ENCODE peak calls at places on chromosomes 12 and 14, in five cellular contexts. One of them, this sample, is unnamed.

GRCh38 chr12:31729728-31730127 is 907 bp upstream of the AMN1 start:
- DNase-seq in thoracic aorta: no peak
- DNase-seq in mammary epithelial cell: no peak
- DNase-seq in lower lobe of right lung: no peak
- DNase-seq in H9: no peak
- DNase-seq in this sample: no peak

GRCh38 chr12:131103614-131104463 is 150.1 kb downstream of the ADGRD1 start:
- DNase-seq in H9: peak; percentile 40
- DNase-seq in lower lobe of right lung: no peak
- DNase-seq in thoracic aorta: no peak
- DNase-seq in mammary epithelial cell: no peak
- DNase-seq in this sample: no peak

GRCh38 chr12:48197967-48198618 is 5.0 kb downstream of the OR10AD1 start:
- DNase-seq in H9: peak; percentile 100
- DNase-seq in thoracic aorta: peak; percentile 97
- DNase-seq in mammary epithelial cell: peak; percentile 92
- DNase-seq in lower lobe of right lung: peak; percentile 99
- DNase-seq in this sample: peak; percentile 92

GRCh38 chr14:32361674-32362073 is 32.6 kb downstream of the AKAP6 start:
- DNase-seq in H9: no peak
- DNase-seq in thoracic aorta: no peak
- DNase-seq in lower lobe of right lung: no peak
- DNase-seq in mammary epithelial cell: no peak
- DNase-seq in this sample: no peak

GRCh38 chr12:74111688-74112360 is 425.8 kb upstream of the ATXN7L3B start:
- DNase-seq in lower lobe of right lung: no peak
- DNase-seq in mammary epithelial cell: peak; percentile 65
- DNase-seq in H9: peak; percentile 81
- DNase-seq in thoracic aorta: no peak
- DNase-seq in this sample: peak; percentile 36

GRCh38 chr14:44989497-44990440 is 27.8 kb downstream of the TOGARAM1 start:
- DNase-seq in thoracic aorta: no peak
- DNase-seq in lower lobe of right lung: no peak
- DNase-seq in mammary epithelial cell: no peak
- DNase-seq in H9: no peak
- DNase-seq in this sample: no peak

GRCh38 chr14:89277229-89277628 is 139.8 kb downstream of the FOXN3 start:
- DNase-seq in thoracic aorta: no peak
- DNase-seq in H9: no peak
- DNase-seq in lower lobe of right lung: no peak
- DNase-seq in mammary epithelial cell: no peak
- DNase-seq in this sample: no peak

GRCh38 chr12:43551971-43552559 is at the start of gene ADAMTS20:
- DNase-seq in mammary epithelial cell: peak; percentile 18
- DNase-seq in H9: peak; percentile 97
- DNase-seq in thoracic aorta: no peak
- DNase-seq in lower lobe of right lung: no peak
- DNase-seq in this sample: peak; percentile 90

GRCh38 chr14:88597038-88597437 is 34.2 kb downstream of the ZC3H14 start:
- DNase-seq in thoracic aorta: no peak
- DNase-seq in H9: no peak
- DNase-seq in mammary epithelial cell: no peak
- DNase-seq in lower lobe of right lung: no peak
- DNase-seq in this sample: no peak

GRCh38 chr12:77578471-77579262 is 252.0 kb upstream of the NAV3 start:
- DNase-seq in mammary epithelial cell: no peak
- DNase-seq in thoracic aorta: no peak
- DNase-seq in lower lobe of right lung: no peak
- DNase-seq in H9: no peak
- DNase-seq in this sample: no peak

GRCh38 chr14:89564291-89564957 is 147.4 kb upstream of the FOXN3 start:
- DNase-seq in mammary epithelial cell: no peak
- DNase-seq in H9: no peak
- DNase-seq in lower lobe of right lung: no peak
- DNase-seq in thoracic aorta: no peak
- DNase-seq in this sample: no peak

GRCh38 chr14:76662580-76662979 is 98.7 kb upstream of the VASH1 start:
- DNase-seq in H9: no peak
- DNase-seq in lower lobe of right lung: no peak
- DNase-seq in thoracic aorta: no peak
- DNase-seq in mammary epithelial cell: no peak
- DNase-seq in this sample: no peak
- H3K4me1 ChIP-seq in H9: no peaks in the 10 kb centered on the region
- H3K4me1 ChIP-seq in lower lobe of right lung: no peaks in the 10 kb centered on the region
- H3K4me1 ChIP-seq in thoracic aorta: no peaks in the 10 kb centered on the region
- H3K4me1 ChIP-seq in mammary epithelial cell: no peaks in the 10 kb centered on the region
- H3K4me1 ChIP-seq in this sample: no peaks in the 10 kb centered on the region

GRCh38 chr12:108643941-108644742 is 10.4 kb upstream of the SELPLG start:
- DNase-seq in thoracic aorta: no peak
- DNase-seq in mammary epithelial cell: no peak
- DNase-seq in lower lobe of right lung: peak; percentile 84
- DNase-seq in H9: peak; percentile 23
- DNase-seq in this sample: no peak

GRCh38 chr12:108644743-108645120 is 11.0 kb upstream of the SELPLG start:
- DNase-seq in thoracic aorta: no peak
- DNase-seq in H9: peak; percentile 23
- DNase-seq in mammary epithelial cell: no peak
- DNase-seq in lower lobe of right lung: no peak
- DNase-seq in this sample: no peak

GRCh38 chr12:108642269-108642870 is 8.7 kb upstream of the SELPLG start:
- DNase-seq in thoracic aorta: no peak
- DNase-seq in lower lobe of right lung: no peak
- DNase-seq in H9: no peak
- DNase-seq in mammary epithelial cell: no peak
- DNase-seq in this sample: no peak

GRCh38 chr12:108641446-108642268 is 8.0 kb upstream of the SELPLG start:
- DNase-seq in thoracic aorta: no peak
- DNase-seq in lower lobe of right lung: no peak
- DNase-seq in mammary epithelial cell: no peak
- DNase-seq in H9: peak; percentile 32
- DNase-seq in this sample: no peak

DNA sequence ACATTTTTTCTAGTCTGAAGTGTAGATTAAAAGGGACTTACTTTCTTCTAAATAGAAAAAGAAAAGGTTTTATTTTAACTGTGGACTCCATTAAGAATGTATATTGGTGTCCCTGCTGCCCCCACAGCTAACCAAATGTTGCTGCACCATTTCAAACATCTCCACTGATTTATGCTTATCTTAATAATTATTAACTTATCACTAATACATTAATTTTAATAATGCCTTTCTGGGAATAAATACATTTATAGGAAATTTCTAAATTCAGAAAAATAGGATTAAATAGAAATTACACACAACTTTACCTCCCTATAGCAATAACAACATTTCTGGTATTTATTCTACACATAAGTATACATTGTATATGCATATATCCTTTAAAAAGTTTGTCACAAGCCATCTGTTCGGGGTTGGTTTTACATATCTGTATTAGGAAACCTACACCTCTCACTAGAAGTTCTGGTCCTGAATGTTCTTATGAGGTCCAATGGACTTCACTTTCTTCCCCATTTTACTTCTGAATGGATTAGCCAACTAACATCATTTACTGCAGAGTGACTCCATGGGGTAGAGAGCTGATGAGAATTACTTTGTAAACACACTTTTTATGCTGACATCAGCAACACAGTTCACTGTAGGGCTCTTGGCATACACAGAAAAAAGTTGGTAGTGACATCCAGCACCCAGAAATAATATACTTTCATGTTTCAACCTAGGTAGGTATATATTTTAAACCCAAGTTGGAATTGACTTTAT is 9.4 kb upstream of the SELPLG start:
- DNase-seq in lower lobe of right lung: no peak
- DNase-seq in H9: no peak
- DNase-seq in mammary epithelial cell: no peak
- DNase-seq in thoracic aorta: no peak
- DNase-seq in this sample: no peak
- H3K4me1 ChIP-seq in lower lobe of right lung: peaks cover 72% of the 10 kb centered on the region
- H3K4me1 ChIP-seq in H9: no peaks in the 10 kb centered on the region
- H3K4me1 ChIP-seq in mammary epithelial cell: peaks cover 19% of the 10 kb centered on the region
- H3K4me1 ChIP-seq in thoracic aorta: peaks cover 29% of the 10 kb centered on the region
- H3K4me1 ChIP-seq in this sample: peaks cover 12% of the 10 kb centered on the region

DNA sequence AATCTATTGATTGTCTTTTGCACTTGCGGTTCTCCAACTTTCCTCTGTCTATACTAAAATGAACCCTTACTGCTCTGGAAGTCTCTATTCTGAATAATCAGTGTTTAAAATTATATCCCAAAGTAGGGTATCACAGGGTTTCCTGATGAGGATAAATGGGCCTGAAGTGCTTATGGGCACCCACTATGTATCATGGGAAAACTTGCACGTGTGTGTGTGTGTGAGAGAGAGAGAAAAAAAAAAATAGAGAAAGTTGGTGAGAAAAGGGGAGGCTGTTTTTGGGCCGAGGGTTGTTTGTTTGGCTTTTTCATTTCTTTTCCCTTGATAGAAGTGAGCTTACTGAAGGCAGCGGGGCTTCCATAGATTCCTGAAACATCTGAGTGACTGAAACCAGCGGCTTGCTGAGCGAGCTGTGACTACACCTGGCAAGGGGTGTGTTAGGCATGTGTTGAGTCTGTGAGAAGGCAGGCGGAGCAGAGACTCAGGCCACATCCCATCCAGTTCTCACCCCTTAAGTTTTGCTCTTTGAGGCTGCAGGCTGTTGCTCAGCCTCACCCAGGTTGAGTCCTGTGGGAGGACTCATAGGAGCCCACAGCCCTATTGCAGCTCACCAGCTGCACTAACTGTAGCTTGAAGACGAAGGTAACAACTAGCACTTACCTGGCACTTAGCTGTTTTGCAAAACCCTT is 17.2 kb downstream of the PPFIBP1 start:
- DNase-seq in mammary epithelial cell: peak; percentile 82
- DNase-seq in lower lobe of right lung: no peak
- DNase-seq in H9: peak; percentile 55
- DNase-seq in thoracic aorta: no peak
- DNase-seq in this sample: no peak
- H3K4me1 ChIP-seq in mammary epithelial cell: peaks cover 43% of the 10 kb centered on the region
- H3K4me1 ChIP-seq in lower lobe of right lung: peaks cover 33% of the 10 kb centered on the region
- H3K4me1 ChIP-seq in H9: no peaks in the 10 kb centered on the region
- H3K4me1 ChIP-seq in thoracic aorta: peaks cover 49% of the 10 kb centered on the region
- H3K4me1 ChIP-seq in this sample: peaks cover 3% of the 10 kb centered on the region

DNA sequence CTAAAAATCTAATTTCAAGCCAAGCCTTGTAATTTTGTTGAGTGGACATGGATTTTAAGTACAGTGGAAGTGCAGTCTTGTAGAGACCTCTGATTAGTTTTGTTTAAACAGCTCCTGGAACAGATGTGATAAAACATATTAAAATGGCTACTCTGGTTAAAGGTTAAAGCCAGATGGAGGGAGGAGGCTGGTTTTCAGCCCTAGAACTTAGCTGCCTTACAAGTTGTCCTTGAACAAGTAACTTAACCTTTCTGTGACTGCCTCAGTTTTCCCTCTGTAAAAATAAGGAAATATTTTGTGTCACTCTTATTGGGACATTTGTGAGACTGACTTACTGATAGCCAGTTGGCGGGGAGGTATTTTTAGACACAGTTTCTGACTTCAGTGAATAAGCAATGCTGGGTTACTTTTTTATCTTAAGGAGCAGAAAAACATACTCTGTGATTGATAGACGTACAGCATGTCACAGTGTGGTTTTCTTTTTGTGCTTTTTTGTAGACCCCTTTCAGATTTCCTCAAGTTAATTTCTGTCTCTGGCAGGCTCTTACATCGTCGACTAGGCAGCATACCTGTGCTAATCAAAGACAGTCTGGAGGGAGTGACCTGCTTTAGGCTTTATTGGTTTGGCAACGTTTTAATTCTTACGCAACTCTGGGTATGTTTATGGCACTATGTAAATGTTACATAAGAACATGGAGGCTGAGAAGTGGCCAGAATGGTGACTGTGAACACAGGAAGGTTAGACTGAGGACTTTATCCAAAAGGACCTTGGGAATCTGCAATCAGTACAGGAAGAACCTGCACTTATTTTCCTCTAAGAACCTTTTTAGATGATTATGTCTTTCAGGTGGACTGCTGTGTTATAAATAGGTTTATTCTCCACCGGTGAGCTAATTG is 3.2 kb downstream of the ACVR1B start:
- DNase-seq in thoracic aorta: no peak
- DNase-seq in lower lobe of right lung: no peak
- DNase-seq in H9: no peak
- DNase-seq in mammary epithelial cell: peak; percentile 77
- DNase-seq in this sample: no peak
- H3K4me1 ChIP-seq in thoracic aorta: peaks cover 36% of the 10 kb centered on the region
- H3K4me1 ChIP-seq in lower lobe of right lung: peaks cover 56% of the 10 kb centered on the region
- H3K4me1 ChIP-seq in H9: no peaks in the 10 kb centered on the region
- H3K4me1 ChIP-seq in mammary epithelial cell: peaks cover 31% of the 10 kb centered on the region
- H3K4me1 ChIP-seq in this sample: peaks cover 3% of the 10 kb centered on the region

GRCh38 chr14:61388976-61389576 is 67.7 kb downstream of the PRKCH start:
- DNase-seq in thoracic aorta: no peak
- DNase-seq in lower lobe of right lung: no peak
- DNase-seq in H9: no peak
- DNase-seq in mammary epithelial cell: peak; percentile 68
- DNase-seq in this sample: no peak
- H3K4me1 ChIP-seq in thoracic aorta: no peaks in the 10 kb centered on the region
- H3K4me1 ChIP-seq in lower lobe of right lung: peaks cover 52% of the 10 kb centered on the region
- H3K4me1 ChIP-seq in H9: no peaks in the 10 kb centered on the region
- H3K4me1 ChIP-seq in mammary epithelial cell: peaks cover 25% of the 10 kb centered on the region
- H3K4me1 ChIP-seq in this sample: no peaks in the 10 kb centered on the region

GRCh38 chr14:81942071-81942470 is 408.4 kb upstream of the SEL1L start:
- DNase-seq in lower lobe of right lung: no peak
- DNase-seq in thoracic aorta: no peak
- DNase-seq in mammary epithelial cell: no peak
- DNase-seq in H9: no peak
- DNase-seq in this sample: no peak
- H3K4me1 ChIP-seq in lower lobe of right lung: no peaks in the 10 kb centered on the region
- H3K4me1 ChIP-seq in thoracic aorta: no peaks in the 10 kb centered on the region
- H3K4me1 ChIP-seq in mammary epithelial cell: no peaks in the 10 kb centered on the region
- H3K4me1 ChIP-seq in H9: no peaks in the 10 kb centered on the region
- H3K4me1 ChIP-seq in this sample: no peaks in the 10 kb centered on the region

GRCh38 chr12:6949063-6949594 is 2.0 kb upstream of the PTPN6 start:
- DNase-seq in H9: no peak
- DNase-seq in lower lobe of right lung: peak; percentile 78
- DNase-seq in thoracic aorta: no peak
- DNase-seq in mammary epithelial cell: no peak
- DNase-seq in this sample: no peak
- H3K4me1 ChIP-seq in H9: peaks cover 6% of the 10 kb centered on the region
- H3K4me1 ChIP-seq in lower lobe of right lung: peaks cover 55% of the 10 kb centered on the region
- H3K4me1 ChIP-seq in thoracic aorta: peaks cover 17% of the 10 kb centered on the region
- H3K4me1 ChIP-seq in mammary epithelial cell: peaks cover 28% of the 10 kb centered on the region
- H3K4me1 ChIP-seq in this sample: peaks cover 18% of the 10 kb centered on the region

GRCh38 chr12:120831648-120832267 is 72.4 kb downstream of the SPPL3 start:
- DNase-seq in thoracic aorta: no peak
- DNase-seq in H9: no peak
- DNase-seq in lower lobe of right lung: no peak
- DNase-seq in mammary epithelial cell: no peak
- DNase-seq in this sample: no peak
- H3K4me1 ChIP-seq in thoracic aorta: peaks cover 34% of the 10 kb centered on the region
- H3K4me1 ChIP-seq in H9: no peaks in the 10 kb centered on the region
- H3K4me1 ChIP-seq in lower lobe of right lung: peaks cover 63% of the 10 kb centered on the region
- H3K4me1 ChIP-seq in mammary epithelial cell: no peaks in the 10 kb centered on the region
- H3K4me1 ChIP-seq in this sample: peaks cover 5% of the 10 kb centered on the region

GRCh38 chr12:121484967-121485366 is 85.0 kb downstream of the RNF34 start:
- DNase-seq in thoracic aorta: no peak
- DNase-seq in mammary epithelial cell: no peak
- DNase-seq in H9: no peak
- DNase-seq in lower lobe of right lung: no peak
- DNase-seq in this sample: no peak
- H3K4me1 ChIP-seq in thoracic aorta: no peaks in the 10 kb centered on the region
- H3K4me1 ChIP-seq in mammary epithelial cell: no peaks in the 10 kb centered on the region
- H3K4me1 ChIP-seq in H9: no peaks in the 10 kb centered on the region
- H3K4me1 ChIP-seq in lower lobe of right lung: no peaks in the 10 kb centered on the region
- H3K4me1 ChIP-seq in this sample: no peaks in the 10 kb centered on the region